ENCODE peak calls at places on chromosomes 6 and 20, in nine cellular contexts. J, L, F, X, G, T, W, H and S are unnamed samples.

GRCh38 chr6:35425284-35425683 is 26.9 kb upstream of the FANCE start:
- DNase-seq in J (no peak), L (peak; percentile 85), F (no peak), X (no peak), G (no peak), T (no peak), W (no peak), H (no peak), S (peak; percentile 96)

GRCh38 chr20:47276856-47277541 is 79.5 kb downstream of the ZMYND8 start:
- DNase-seq in J (no peak), L (peak; percentile 59), F (no peak), X (no peak), G (no peak), T (no peak), W (no peak), H (no peak), S (peak; percentile 78)

GRCh38 chr6:106749611-106750010 is 120.2 kb downstream of the QRSL1 start:
- DNase-seq in J (no peak), L (no peak), F (no peak), X (no peak), G (no peak), T (no peak), W (no peak), H (no peak), S (no peak)

GRCh38 chr6:165571068-165571682 is 91.9 kb downstream of the PDE10A start:
- DNase-seq in J (no peak), L (no peak), F (no peak), X (no peak), G (no peak), T (no peak), W (no peak), H (no peak), S (peak; percentile 77)

GRCh38 chr20:34639755-34640222 is 37.1 kb downstream of the PIGU start:
- DNase-seq in J (no peak), L (no peak), F (no peak), X (peak; percentile 49), G (no peak), T (no peak), W (no peak), H (no peak), S (no peak)

GRCh38 chr20:64109831-64110391 is 2.5 kb upstream of the NPBWR2 start:
- DNase-seq in J (no peak), L (no peak), F (no peak), X (peak; percentile 15), G (no peak), T (no peak), W (no peak), H (no peak), S (no peak)

GRCh38 chr20:21503345-21503744 is 10.5 kb downstream of the NKX2-2 start:
- DNase-seq in J (no peak), L (no peak), F (no peak), X (no peak), G (no peak), T (no peak), W (no peak), H (no peak), S (peak; percentile 41)

GRCh38 chr6:61711849-61712248 is 574.2 kb downstream of the KHDRBS2 start:
- DNase-seq in J (no peak), L (no peak), F (no peak), X (no peak), G (no peak), T (no peak), W (no peak), H (no peak), S (no peak)

GRCh38 chr6:124029535-124029934 is 225.9 kb downstream of the NKAIN2 start:
- DNase-seq in J (no peak), L (no peak), F (no peak), X (no peak), G (no peak), T (no peak), W (no peak), H (no peak), S (no peak)

GRCh38 chr6:19772891-19773290 is 64.3 kb upstream of the ID4 start:
- DNase-seq in J (no peak), L (no peak), F (no peak), X (no peak), G (no peak), T (peak; percentile 32), W (no peak), H (no peak), S (no peak)

GRCh38 chr6:148723484-148723883 is 23.3 kb upstream of the UST start:
- DNase-seq in J (no peak), L (peak; percentile 93), F (no peak), X (no peak), G (no peak), T (no peak), W (no peak), H (no peak), S (peak; percentile 82)

GRCh38 chr20:5489596-5489995 is 172.8 kb upstream of the PROKR2 start:
- DNase-seq in J (no peak), L (no peak), F (no peak), X (no peak), G (no peak), T (no peak), W (no peak), H (no peak), S (no peak)

GRCh38 chr20:3729811-3730550 is 2.5 kb upstream of the HSPA12B start:
- DNase-seq in J (no peak), L (no peak), F (no peak), X (no peak), G (no peak), T (no peak), W (no peak), H (no peak), S (no peak)

GRCh38 chr6:47631248-47632196 is 66.9 kb upstream of the ADGRF4 start:
- DNase-seq in J (no peak), L (peak; percentile 5), F (no peak), X (no peak), G (no peak), T (peak; percentile 80), W (peak; percentile 55), H (no peak), S (peak; percentile 72)

GRCh38 chr6:107152633-107153032 is 37.3 kb upstream of the BEND3 start:
- DNase-seq in J (no peak), L (no peak), F (no peak), X (no peak), G (no peak), T (no peak), W (no peak), H (no peak), S (no peak)

GRCh38 chr20:13009682-13010406 is 1.1 kb downstream of the SPTLC3 start:
- DNase-seq in J (peak; percentile 3), L (peak; percentile 34), F (no peak), X (no peak), G (no peak), T (peak; percentile 81), W (no peak), H (no peak), S (peak; percentile 95)

GRCh38 chr6:11434565-11435326 is 102.8 kb upstream of the TMEM170B start:
- DNase-seq in J (no peak), L (no peak), F (no peak), X (no peak), G (no peak), T (no peak), W (no peak), H (no peak), S (peak; percentile 75)